ENCODE peak calls at places on chromosomes 16 and 17, in five cellular contexts. S, M, J, X and Y are unnamed samples.

GRCh38 chr17:9512323-9513168 is 63.1 kb downstream of the STX8 start:
- DNase-seq in S (no peak), M (no peak), J (no peak), X (no peak), Y (no peak)

GRCh38 chr17:46154151-46154816 is 38.9 kb downstream of the KANSL1 start:
- DNase-seq in S (no peak), M (no peak), J (no peak), X (no peak), Y (no peak)

GRCh38 chr16:31325171-31325570 is 29.8 kb upstream of the ITGAX start:
- DNase-seq in S (no peak), M (no peak), J (no peak), X (no peak), Y (no peak)

GRCh38 chr17:78535285-78536197 is 41.7 kb downstream of the DNAH17 start:
- DNase-seq in S (no peak), M (no peak), J (no peak), X (no peak), Y (no peak)

GRCh38 chr16:27286446-27286845 is 17.9 kb upstream of the NSMCE1 start:
- DNase-seq in S (no peak), M (peak; percentile 64), J (no peak), X (no peak), Y (no peak)

GRCh38 chr16:79066621-79067020 is 533.9 kb downstream of the MAF start:
- DNase-seq in S (no peak), M (no peak), J (no peak), X (no peak), Y (no peak)

GRCh38 chr16:69940676-69941075 is 10.5 kb upstream of the CLEC18A start:
- DNase-seq in S (no peak), M (no peak), J (no peak), X (no peak), Y (no peak)

GRCh38 chr16:48353565-48354163 is 31.5 kb downstream of the SIAH1 start:
- DNase-seq in S (peak; percentile 76), M (peak; percentile 78), J (peak; percentile 76), X (peak; percentile 37), Y (peak; percentile 74)

GRCh38 chr16:54928016-54928356 is 2.7 kb upstream of the IRX5 start:
- DNase-seq in S (no peak), M (no peak), J (no peak), X (no peak), Y (no peak)

GRCh38 chr16:1430759-1431496 is at the start of gene PERCC1:
- DNase-seq in S (peak; percentile 81), M (peak; percentile 87), J (no peak), X (no peak), Y (no peak)

GRCh38 chr16:88772871-88773811 is 11.9 kb downstream of the PIEZO1 start:
- DNase-seq in S (no peak), M (no peak), J (peak; percentile 58), X (no peak), Y (no peak)

GRCh38 chr16:48182979-48183537 is 27.3 kb upstream of the ABCC12 start:
- DNase-seq in S (no peak), M (no peak), J (no peak), X (peak; percentile 61), Y (no peak)

GRCh38 chr17:35449371-35449931 is 885 bp upstream of the SLFN13 start:
- DNase-seq in S (peak; percentile 11), M (no peak), J (no peak), X (no peak), Y (no peak)

GRCh38 chr17:17704931-17705330 is 23.7 kb downstream of the RAI1 start:
- DNase-seq in S (no peak), M (no peak), J (no peak), X (no peak), Y (no peak)

GRCh38 chr16:23327836-23328235 is 25.7 kb downstream of the SCNN1B start:
- DNase-seq in S (no peak), M (no peak), J (no peak), X (no peak), Y (no peak)

GRCh38 chr16:57519796-57520360 is 16.5 kb downstream of the CCDC102A start:
- DNase-seq in S (peak; percentile 94), M (peak; percentile 73), J (peak; percentile 82), X (no peak), Y (peak; percentile 86)

GRCh38 chr17:58006563-58006923 is 503 bp downstream of the SRSF1 start:
- DNase-seq in S (peak; percentile 86), M (peak; percentile 77), J (peak; percentile 66), X (no peak), Y (peak; percentile 65)

GRCh38 chr16:75239463-75240122 is 11.8 kb downstream of the BCAR1 start:
- DNase-seq in S (no peak), M (no peak), J (no peak), X (no peak), Y (no peak)

GRCh38 chr17:75720656-75721462 is at the start of gene ITGB4:
- DNase-seq in S (peak; percentile 88), M (peak; percentile 39), J (peak; percentile 94), X (no peak), Y (peak; percentile 36)

GRCh38 chr16:82763371-82763770 is 136.6 kb downstream of the CDH13 start:
- DNase-seq in S (no peak), M (no peak), J (no peak), X (no peak), Y (no peak)

GRCh38 chr16:82758406-82758805 is 131.6 kb downstream of the CDH13 start:
- DNase-seq in S (no peak), M (no peak), J (peak; percentile 16), X (no peak), Y (no peak)

GRCh38 chr16:82761858-82762257 is 135.1 kb downstream of the CDH13 start:
- DNase-seq in S (no peak), M (no peak), J (no peak), X (no peak), Y (no peak)

GRCh38 chr16:82758904-82759303 is 132.1 kb downstream of the CDH13 start:
- DNase-seq in S (no peak), M (no peak), J (no peak), X (no peak), Y (no peak)

GRCh38 chr16:82761236-82761635 is 134.5 kb downstream of the CDH13 start:
- DNase-seq in S (no peak), M (no peak), J (no peak), X (no peak), Y (no peak)
- TF ChIP-seq FOXM1 in S (no peak), M (no peak), J (no peak), X (no peak), Y (no peak)

GRCh38 chr16:15642557-15643452 is at the start of gene MARF1:
- DNase-seq in S (peak; percentile 94), M (peak; percentile 96), J (peak; percentile 91), X (peak; percentile 78), Y (peak; percentile 88)

GRCh38 chr16:15644306-15644961 is 1.5 kb upstream of the MARF1 start:
- DNase-seq in S (peak; percentile 17), M (peak; percentile 87), J (no peak), X (no peak), Y (no peak)

GRCh38 chr16:15641753-15642556 is 999 bp downstream of the MARF1 start:
- DNase-seq in S (no peak), M (no peak), J (no peak), X (no peak), Y (no peak)

GRCh38 chr16:15640966-15641365 is 2.0 kb downstream of the MARF1 start:
- DNase-seq in S (no peak), M (no peak), J (no peak), X (no peak), Y (no peak)

DNA sequence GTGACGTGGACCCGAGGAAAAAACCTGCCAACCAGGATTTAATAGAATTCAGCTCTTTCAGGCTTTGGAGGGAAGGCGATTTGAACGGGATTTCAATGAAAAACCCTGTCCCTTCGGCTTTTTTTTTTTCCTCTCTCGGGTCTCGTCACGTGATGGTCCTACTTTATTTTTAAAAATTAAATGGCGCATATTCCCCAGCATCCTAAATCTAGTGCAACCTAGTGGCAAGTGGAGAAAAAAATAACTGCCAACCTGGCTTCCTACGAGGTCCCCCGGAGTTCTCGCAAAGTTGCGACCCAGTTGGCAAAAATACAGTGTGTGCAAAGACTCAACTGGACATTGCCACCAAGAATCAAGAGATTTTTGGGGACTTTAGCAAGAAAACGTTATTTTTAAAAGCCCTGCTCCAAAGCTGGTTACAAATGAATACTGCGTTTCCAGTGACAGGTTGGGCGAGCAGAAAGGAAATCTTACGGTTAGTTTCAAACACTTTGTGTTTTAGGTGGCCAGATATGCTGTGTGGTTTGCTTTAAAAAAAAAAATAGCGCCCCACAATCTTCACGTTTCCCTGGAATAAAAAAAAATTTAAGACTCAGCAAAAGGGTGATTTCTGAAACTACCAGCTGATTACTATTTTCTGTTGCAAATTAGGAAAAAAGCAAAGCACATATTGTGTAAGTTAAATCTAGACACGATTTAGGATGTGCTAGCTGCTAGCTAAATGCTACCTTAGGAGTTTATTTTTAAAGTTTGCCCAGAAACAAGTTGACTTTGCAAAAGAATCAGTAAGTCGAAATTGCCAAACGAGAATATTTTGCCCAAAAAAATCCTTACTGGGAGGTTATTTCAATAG is 725 bp upstream of the MARF1 start:
- DNase-seq in S (peak; percentile 65), M (peak; percentile 84), J (no peak), X (no peak), Y (peak; percentile 46)
- TF ChIP-seq FOXM1 in S (peak; percentile 78), M (peak; percentile 82), J (peak; percentile 96), X (no peak), Y (no peak)

DNA sequence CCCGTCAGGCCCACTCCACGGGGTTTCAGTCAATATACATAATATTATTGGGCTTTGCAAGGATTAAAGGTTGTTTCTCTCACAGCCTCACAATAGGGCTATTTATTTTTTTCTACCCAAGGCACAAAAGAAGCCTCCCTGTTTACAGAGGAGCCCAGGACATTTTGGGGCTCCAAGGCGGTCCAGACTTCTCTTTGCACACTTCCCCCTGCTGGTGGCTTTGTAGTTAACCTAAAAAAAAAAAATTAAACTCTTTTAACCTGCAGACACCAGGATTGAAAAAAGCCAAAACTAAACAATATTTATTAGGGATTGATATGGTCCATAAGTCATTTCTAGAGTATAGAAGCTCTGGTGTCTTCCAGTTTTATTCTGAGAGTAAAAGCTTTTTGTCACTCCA is 169.7 kb upstream of the ZFHX3 start:
- DNase-seq in S (no peak), M (no peak), J (no peak), X (no peak), Y (no peak)
- TF ChIP-seq FOXM1 in S (no peak), M (no peak), J (no peak), X (no peak), Y (no peak)

DNA sequence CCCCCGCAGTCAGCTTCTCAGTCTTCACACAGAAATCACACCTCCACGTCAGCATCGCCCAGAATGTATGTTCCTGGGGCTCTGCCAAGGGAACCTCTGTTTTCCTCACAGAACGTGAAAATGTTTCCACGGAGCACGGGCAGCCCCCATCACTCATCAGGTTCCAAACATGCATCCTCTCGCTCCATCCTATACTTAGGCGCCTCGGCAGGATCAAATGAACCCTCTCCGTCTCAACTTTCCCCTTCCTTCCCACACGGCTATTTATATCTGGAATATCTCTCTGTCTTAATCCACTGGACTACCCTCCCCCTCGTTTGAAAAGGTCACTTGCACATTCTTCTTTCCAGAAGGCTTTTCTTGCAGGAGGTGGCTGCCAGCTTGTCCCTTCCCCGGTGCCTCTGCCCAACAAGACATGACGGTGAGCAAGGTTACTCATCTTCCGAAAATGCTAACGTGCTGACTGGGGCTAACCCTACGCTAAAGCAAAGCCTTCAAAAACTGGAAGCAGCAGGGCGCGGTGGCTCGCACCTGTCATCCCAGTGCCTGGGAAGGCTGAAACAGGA is 21.6 kb downstream of the NXN start:
- DNase-seq in S (no peak), M (no peak), J (no peak), X (no peak), Y (no peak)
- TF ChIP-seq FOXM1 in S (no peak), M (no peak), J (no peak), X (no peak), Y (no peak)